ENCODE peak calls at places on chromosomes 13 and 19, in nine cellular contexts. One of them, this sample, is unnamed.
A peak's percentile ranks its signal among the peaks of the same experiment; 100 is the strongest.

GRCh38 chr13:40665754-40666057 is 735 bp downstream of the FOXO1 start:
- DNase-seq in endothelial cell of umbilical vein: no peak
- DNase-seq in HCT116: no peak
- DNase-seq in SK-N-SH: peak; percentile 65
- DNase-seq in GM12878: no peak
- DNase-seq in A549: no peak
- DNase-seq in K562: peak; percentile 19
- DNase-seq in HepG2: no peak
- DNase-seq in H1: no peak
- DNase-seq in this sample: peak; percentile 54

GRCh38 chr13:77918391-77919261 is at the start of gene EDNRB:
- DNase-seq in GM12878: no peak
- DNase-seq in K562: no peak
- DNase-seq in H1: peak; percentile 29
- DNase-seq in SK-N-SH: peak; percentile 39
- DNase-seq in HCT116: no peak
- DNase-seq in A549: no peak
- DNase-seq in endothelial cell of umbilical vein: peak; percentile 66
- DNase-seq in HepG2: no peak
- DNase-seq in this sample: peak; percentile 52

GRCh38 chr13:73702419-73703071 is 431.7 kb downstream of the KLF12 start:
- DNase-seq in SK-N-SH: no peak
- DNase-seq in H1: no peak
- DNase-seq in endothelial cell of umbilical vein: no peak
- DNase-seq in HepG2: no peak
- DNase-seq in A549: no peak
- DNase-seq in HCT116: no peak
- DNase-seq in K562: no peak
- DNase-seq in GM12878: peak; percentile 21
- DNase-seq in this sample: no peak

GRCh38 chr19:7078007-7078406 is 8.5 kb downstream of the ZNF557 start:
- DNase-seq in endothelial cell of umbilical vein: no peak
- DNase-seq in GM12878: no peak
- DNase-seq in H1: no peak
- DNase-seq in A549: peak; percentile 33
- DNase-seq in HepG2: no peak
- DNase-seq in SK-N-SH: no peak
- DNase-seq in HCT116: no peak
- DNase-seq in K562: no peak
- DNase-seq in this sample: peak; percentile 9

GRCh38 chr13:111629457-111629856 is 309.0 kb downstream of the TEX29 start:
- DNase-seq in GM12878: no peak
- DNase-seq in HCT116: no peak
- DNase-seq in K562: no peak
- DNase-seq in SK-N-SH: no peak
- DNase-seq in endothelial cell of umbilical vein: no peak
- DNase-seq in H1: no peak
- DNase-seq in A549: no peak
- DNase-seq in HepG2: no peak
- DNase-seq in this sample: no peak

GRCh38 chr19:47414469-47414868 is 4.9 kb downstream of the MEIS3 start:
- DNase-seq in endothelial cell of umbilical vein: no peak
- DNase-seq in HepG2: peak; percentile 57
- DNase-seq in HCT116: no peak
- DNase-seq in SK-N-SH: peak; percentile 43
- DNase-seq in A549: peak; percentile 82
- DNase-seq in GM12878: no peak
- DNase-seq in K562: peak; percentile 48
- DNase-seq in H1: no peak
- DNase-seq in this sample: peak; percentile 89

GRCh38 chr13:113299951-113300350 is 2.9 kb downstream of the LAMP1 start:
- DNase-seq in GM12878: peak; percentile 39
- DNase-seq in K562: no peak
- DNase-seq in endothelial cell of umbilical vein: no peak
- DNase-seq in HepG2: peak; percentile 91
- DNase-seq in H1: no peak
- DNase-seq in SK-N-SH: no peak
- DNase-seq in HCT116: no peak
- DNase-seq in A549: no peak
- DNase-seq in this sample: peak; percentile 60

GRCh38 chr13:110116072-110116487 is 190.9 kb downstream of the COL4A1 start:
- DNase-seq in endothelial cell of umbilical vein: peak; percentile 59
- DNase-seq in K562: peak; percentile 74
- DNase-seq in HepG2: peak; percentile 4
- DNase-seq in SK-N-SH: peak; percentile 65
- DNase-seq in GM12878: no peak
- DNase-seq in HCT116: peak; percentile 51
- DNase-seq in H1: no peak
- DNase-seq in A549: peak; percentile 79
- DNase-seq in this sample: peak; percentile 62

GRCh38 chr19:16920816-16921529 is 32.2 kb downstream of the F2RL3 start:
- DNase-seq in endothelial cell of umbilical vein: no peak
- DNase-seq in SK-N-SH: no peak
- DNase-seq in HepG2: no peak
- DNase-seq in GM12878: no peak
- DNase-seq in A549: no peak
- DNase-seq in K562: peak; percentile 90
- DNase-seq in H1: no peak
- DNase-seq in HCT116: peak; percentile 42
- DNase-seq in this sample: peak; percentile 57

GRCh38 chr19:19427302-19427701 is 21.8 kb downstream of the GATAD2A start:
- DNase-seq in K562: no peak
- DNase-seq in HepG2: no peak
- DNase-seq in H1: no peak
- DNase-seq in A549: no peak
- DNase-seq in endothelial cell of umbilical vein: no peak
- DNase-seq in HCT116: no peak
- DNase-seq in SK-N-SH: no peak
- DNase-seq in GM12878: no peak
- DNase-seq in this sample: no peak

GRCh38 chr13:41942462-41943094 is 18.3 kb downstream of the VWA8 start:
- DNase-seq in GM12878: no peak
- DNase-seq in K562: no peak
- DNase-seq in HepG2: no peak
- DNase-seq in endothelial cell of umbilical vein: peak; percentile 39
- DNase-seq in SK-N-SH: no peak
- DNase-seq in HCT116: no peak
- DNase-seq in A549: peak; percentile 55
- DNase-seq in H1: no peak
- DNase-seq in this sample: peak; percentile 22

GRCh38 chr19:47646924-47647323 is 38.0 kb downstream of the BICRA start:
- DNase-seq in GM12878: no peak
- DNase-seq in HCT116: no peak
- DNase-seq in SK-N-SH: no peak
- DNase-seq in endothelial cell of umbilical vein: no peak
- DNase-seq in A549: no peak
- DNase-seq in HepG2: no peak
- DNase-seq in K562: no peak
- DNase-seq in H1: no peak
- DNase-seq in this sample: no peak

GRCh38 chr19:6092329-6093286 is 17.7 kb downstream of the RFX2 start:
- DNase-seq in SK-N-SH: no peak
- DNase-seq in endothelial cell of umbilical vein: peak; percentile 70
- DNase-seq in K562: peak; percentile 79
- DNase-seq in GM12878: no peak
- DNase-seq in HCT116: peak; percentile 48
- DNase-seq in A549: peak; percentile 77
- DNase-seq in H1: peak; percentile 34
- DNase-seq in HepG2: peak; percentile 56
- DNase-seq in this sample: peak; percentile 95

GRCh38 chr19:29001006-29001921 is 211.7 kb downstream of the UQCRFS1 start:
- DNase-seq in endothelial cell of umbilical vein: no peak
- DNase-seq in GM12878: no peak
- DNase-seq in SK-N-SH: no peak
- DNase-seq in HepG2: no peak
- DNase-seq in A549: no peak
- DNase-seq in K562: no peak
- DNase-seq in HCT116: no peak
- DNase-seq in H1: no peak
- DNase-seq in this sample: peak; percentile 14

GRCh38 chr13:87677334-87678234 is 6.4 kb downstream of the SLITRK5 start:
- DNase-seq in GM12878: no peak
- DNase-seq in SK-N-SH: peak; percentile 63
- DNase-seq in H1: no peak
- DNase-seq in HepG2: peak; percentile 1
- DNase-seq in HCT116: no peak
- DNase-seq in A549: no peak
- DNase-seq in endothelial cell of umbilical vein: no peak
- DNase-seq in K562: no peak
- DNase-seq in this sample: no peak

DNA sequence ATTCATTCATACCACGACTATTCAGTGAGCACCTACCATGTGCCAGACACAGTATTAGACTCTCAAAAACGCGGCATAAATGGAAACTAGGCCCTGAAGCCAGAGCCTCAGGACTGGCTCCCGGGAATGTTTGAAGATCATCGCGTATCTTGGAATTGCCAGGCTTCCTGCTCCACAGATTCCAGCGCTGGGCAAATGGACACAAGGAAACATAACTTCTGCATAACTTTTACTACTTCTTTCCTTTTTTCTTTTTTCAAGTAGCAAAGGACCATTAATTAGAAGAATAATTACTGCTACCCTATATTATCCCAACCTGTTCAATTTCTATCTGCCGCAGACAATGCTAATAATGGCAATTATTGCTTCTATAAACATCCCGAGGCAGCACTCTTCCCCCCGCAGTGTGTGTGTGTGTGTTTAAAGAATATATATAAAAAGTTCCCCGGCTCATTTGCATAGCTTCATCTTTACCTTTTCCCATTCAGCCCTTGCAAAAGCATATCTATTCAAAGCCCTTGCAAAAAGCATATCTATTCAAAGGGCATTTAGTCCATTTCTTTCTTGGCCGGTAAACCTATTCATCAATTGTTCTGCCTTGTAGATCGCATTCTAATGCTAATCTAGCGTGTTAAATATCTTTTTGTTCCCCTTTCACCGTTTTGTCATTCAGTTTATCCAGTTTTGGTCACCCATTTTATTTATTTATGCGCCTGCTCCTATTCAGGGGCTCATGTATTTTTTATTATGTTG is 6.1 kb downstream of the SOX21 start:
- DNase-seq in H1: no peak
- DNase-seq in SK-N-SH: no peak
- DNase-seq in HCT116: no peak
- DNase-seq in HepG2: no peak
- DNase-seq in endothelial cell of umbilical vein: no peak
- DNase-seq in A549: no peak
- DNase-seq in K562: no peak
- DNase-seq in GM12878: no peak
- DNase-seq in this sample: no peak
- TF ChIP-seq MAX in H1: no peak
- TF ChIP-seq MAX in SK-N-SH: no peak
- TF ChIP-seq MAX in HCT116: no peak
- TF ChIP-seq MAX in HepG2: no peak
- TF ChIP-seq MAX in endothelial cell of umbilical vein: no peak
- TF ChIP-seq MAX in A549: no peak
- TF ChIP-seq MAX in K562: no peak
- TF ChIP-seq MAX in GM12878: no peak
- TF ChIP-seq MAX in this sample: no peak

DNA sequence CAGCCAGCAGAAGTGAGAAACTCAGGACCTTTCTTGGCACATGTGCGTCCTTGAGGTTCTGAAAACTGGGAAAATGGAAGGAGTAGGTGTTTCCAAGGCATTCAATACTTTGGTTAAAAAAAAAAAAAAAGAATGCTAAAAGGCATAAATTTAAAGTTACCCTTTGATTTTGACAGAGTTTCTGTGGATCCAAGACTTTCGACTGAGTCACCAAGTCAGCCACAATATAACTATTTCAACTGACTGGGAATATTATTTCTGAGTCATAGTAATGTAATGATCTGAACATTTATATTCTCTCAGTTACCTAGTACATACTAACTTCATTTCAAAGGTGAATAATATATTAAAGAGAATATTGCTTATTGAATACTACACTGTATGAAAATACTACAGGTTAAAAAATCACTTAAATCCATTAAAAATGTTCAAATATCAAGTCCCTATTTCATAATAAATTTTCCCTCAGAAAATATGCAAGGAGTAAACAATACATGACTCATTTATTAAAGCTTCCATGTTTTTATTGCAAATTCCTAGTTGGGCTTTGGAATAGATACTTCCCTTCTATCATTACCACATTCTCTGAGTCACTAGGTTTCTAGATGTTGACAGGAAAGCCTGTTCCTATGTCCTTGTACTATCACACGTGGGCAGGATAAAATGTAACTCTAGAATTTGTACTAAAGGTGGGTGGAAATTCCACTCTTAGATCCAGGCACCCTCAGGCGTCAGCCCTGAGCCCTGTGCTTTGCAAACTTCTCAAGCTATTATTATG is 2.3 kb upstream of the ITGBL1 start:
- DNase-seq in endothelial cell of umbilical vein: peak; percentile 91
- DNase-seq in HepG2: no peak
- DNase-seq in SK-N-SH: no peak
- DNase-seq in HCT116: peak; percentile 42
- DNase-seq in H1: no peak
- DNase-seq in A549: peak; percentile 81
- DNase-seq in GM12878: no peak
- DNase-seq in K562: no peak
- DNase-seq in this sample: no peak
- H3K4me3 ChIP-seq in endothelial cell of umbilical vein: no peak overlapping the region
- H3K4me3 ChIP-seq in HepG2: no peak overlapping the region
- H3K4me3 ChIP-seq in SK-N-SH: peak overlapping the region; percentile 30
- H3K4me3 ChIP-seq in HCT116: no peak overlapping the region
- H3K4me3 ChIP-seq in H1: no peak overlapping the region
- H3K4me3 ChIP-seq in A549: no peak overlapping the region
- H3K4me3 ChIP-seq in GM12878: no peak overlapping the region
- H3K4me3 ChIP-seq in K562: no peak overlapping the region
- H3K4me3 ChIP-seq in this sample: no peak overlapping the region

DNA sequence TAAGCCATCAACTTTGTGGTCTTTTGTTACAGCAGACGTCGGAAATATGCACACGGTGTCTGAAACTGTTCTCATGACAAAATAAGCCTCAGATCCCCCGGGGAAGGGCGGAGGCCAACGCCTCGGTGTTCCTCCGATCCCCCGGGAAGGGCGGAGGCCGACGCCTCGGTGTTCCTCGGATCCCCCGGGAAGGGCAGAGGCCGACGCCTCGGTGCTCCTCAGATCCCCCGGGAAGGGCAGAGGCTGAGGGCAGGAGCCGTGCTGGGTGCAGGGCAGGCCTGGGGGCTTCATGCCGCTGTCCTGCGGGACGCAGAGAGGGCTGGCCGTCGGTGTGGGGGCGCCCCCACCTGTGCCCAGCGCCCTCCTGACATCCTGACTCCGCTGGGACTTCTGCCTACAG is 4.7 kb downstream of the FGF22 start:
- DNase-seq in HepG2: no peak
- DNase-seq in GM12878: no peak
- DNase-seq in A549: no peak
- DNase-seq in endothelial cell of umbilical vein: no peak
- DNase-seq in H1: no peak
- DNase-seq in HCT116: no peak
- DNase-seq in K562: no peak
- DNase-seq in SK-N-SH: no peak
- DNase-seq in this sample: no peak
- TF ChIP-seq CTCF in HepG2: no peak
- TF ChIP-seq CTCF in GM12878: no peak
- TF ChIP-seq CTCF in A549: no peak
- TF ChIP-seq CTCF in endothelial cell of umbilical vein: no peak
- TF ChIP-seq CTCF in H1: no peak
- TF ChIP-seq CTCF in HCT116: no peak
- TF ChIP-seq CTCF in K562: no peak
- TF ChIP-seq CTCF in SK-N-SH: no peak
- TF ChIP-seq CTCF in this sample: no peak

GRCh38 chr13:108860418-108860817 is 231.0 kb downstream of the MYO16 start:
- DNase-seq in H1: no peak
- DNase-seq in A549: no peak
- DNase-seq in K562: no peak
- DNase-seq in GM12878: no peak
- DNase-seq in endothelial cell of umbilical vein: no peak
- DNase-seq in SK-N-SH: no peak
- DNase-seq in HCT116: no peak
- DNase-seq in HepG2: no peak
- DNase-seq in this sample: no peak
- TF ChIP-seq MAX in H1: no peak
- TF ChIP-seq MAX in A549: no peak
- TF ChIP-seq MAX in K562: no peak
- TF ChIP-seq MAX in GM12878: no peak
- TF ChIP-seq MAX in endothelial cell of umbilical vein: no peak
- TF ChIP-seq MAX in SK-N-SH: no peak
- TF ChIP-seq MAX in HCT116: no peak
- TF ChIP-seq MAX in HepG2: no peak
- TF ChIP-seq MAX in this sample: no peak

This sample was measured in NB4.